ENCODE peak calls at places on chromosomes 16 and 17, in eight cellular contexts. Z, V, M, Y, F, H, G and T are unnamed samples.
A peak's percentile ranks its signal among the peaks of the same experiment; 100 is the strongest.

GRCh38 chr17:61179316-61179715 is 220.3 kb upstream of the TBX2 start:
- DNase-seq in Z (no peak), V (no peak), M (no peak), Y (no peak), F (no peak), H (no peak), G (peak; percentile 83), T (no peak)

GRCh38 chr17:37068266-37068665 is 119.5 kb downstream of the AATF start:
- DNase-seq in Z (peak; percentile 35), V (no peak), M (no peak), Y (no peak), F (no peak), H (no peak), G (no peak), T (no peak)

GRCh38 chr17:2170023-2170422 is 115.1 kb downstream of the HIC1 start:
- DNase-seq in Z (no peak), V (peak; percentile 58), M (peak; percentile 35), Y (no peak), F (no peak), H (no peak), G (peak; percentile 35), T (peak; percentile 39)

GRCh38 chr17:45812102-45812501 is 28.0 kb downstream of the CRHR1 start:
- DNase-seq in Z (no peak), V (no peak), M (no peak), Y (no peak), F (no peak), H (no peak), G (peak; percentile 29), T (no peak)

GRCh38 chr17:28053044-28053670 is 10.7 kb downstream of the NLK start:
- DNase-seq in Z (no peak), V (no peak), M (no peak), Y (no peak), F (no peak), H (no peak), G (no peak), T (no peak)

GRCh38 chr17:79183221-79184158 is 108.9 kb downstream of the ENGASE start:
- DNase-seq in Z (no peak), V (peak; percentile 82), M (no peak), Y (no peak), F (no peak), H (peak; percentile 91), G (no peak), T (no peak)

GRCh38 chr17:46978489-46979022 is 497 bp downstream of the RPRML start:
- DNase-seq in Z (no peak), V (peak; percentile 64), M (no peak), Y (no peak), F (no peak), H (peak; percentile 64), G (no peak), T (no peak)

GRCh38 chr16:19718624-19718965 is 524 bp downstream of the IQCK start:
- DNase-seq in Z (no peak), V (no peak), M (no peak), Y (no peak), F (no peak), H (no peak), G (no peak), T (no peak)

GRCh38 chr17:68460715-68461114 is 3.4 kb upstream of the WIPI1 start:
- DNase-seq in Z (no peak), V (no peak), M (no peak), Y (no peak), F (no peak), H (no peak), G (no peak), T (no peak)

GRCh38 chr16:2022723-2023097 is 3.1 kb downstream of the NPW start:
- DNase-seq in Z (no peak), V (no peak), M (no peak), Y (no peak), F (no peak), H (peak; percentile 88), G (no peak), T (no peak)

GRCh38 chr17:41962768-41963434 is 3.7 kb upstream of the CNP start:
- DNase-seq in Z (peak; percentile 80), V (peak; percentile 88), M (peak; percentile 90), Y (no peak), F (no peak), H (peak; percentile 87), G (peak; percentile 74), T (peak; percentile 81)

GRCh38 chr17:50891577-50891989 is 25.4 kb upstream of the TOB1 start:
- DNase-seq in Z (no peak), V (no peak), M (no peak), Y (no peak), F (no peak), H (no peak), G (no peak), T (no peak)

GRCh38 chr16:66859397-66860068 is 15.3 kb downstream of the CA7 start:
- DNase-seq in Z (no peak), V (no peak), M (no peak), Y (no peak), F (no peak), H (no peak), G (no peak), T (no peak)

GRCh38 chr16:81283044-81283443 is 31.7 kb upstream of the GAN start:
- DNase-seq in Z (no peak), V (no peak), M (no peak), Y (no peak), F (no peak), H (no peak), G (no peak), T (no peak)

GRCh38 chr16:53756329-53756996 is 52.5 kb downstream of the FTO start:
- DNase-seq in Z (no peak), V (no peak), M (no peak), Y (no peak), F (no peak), H (no peak), G (peak; percentile 87), T (no peak)

GRCh38 chr16:70661918-70662641 is 15.7 kb downstream of the IL34 start:
- DNase-seq in Z (no peak), V (no peak), M (peak; percentile 83), Y (no peak), F (no peak), H (peak; percentile 45), G (no peak), T (no peak)

GRCh38 chr17:40956401-40957254 is 10.1 kb downstream of the KRT39 start:
- DNase-seq in Z (no peak), V (no peak), M (no peak), Y (no peak), F (no peak), H (no peak), G (peak; percentile 100), T (no peak)

GRCh38 chr16:66619534-66620418 is 15.3 kb downstream of the CMTM3 start:
- DNase-seq in Z (no peak), V (no peak), M (no peak), Y (no peak), F (no peak), H (no peak), G (no peak), T (no peak)

GRCh38 chr17:66275651-66276050 is 26.8 kb upstream of the PRKCA start:
- DNase-seq in Z (peak; percentile 42), V (no peak), M (no peak), Y (no peak), F (no peak), H (no peak), G (peak; percentile 80), T (no peak)

GRCh38 chr17:66211047-66211810 is 18.0 kb downstream of the APOH start:
- DNase-seq in Z (no peak), V (no peak), M (no peak), Y (no peak), F (no peak), H (no peak), G (no peak), T (no peak)

GRCh38 chr17:32795339-32795979 is 81.5 kb downstream of the MYO1D start:
- DNase-seq in Z (no peak), V (no peak), M (no peak), Y (no peak), F (no peak), H (no peak), G (no peak), T (peak; percentile 55)

GRCh38 chr17:63820963-63821561 is 6.2 kb upstream of the PSMC5 start:
- DNase-seq in Z (no peak), V (no peak), M (no peak), Y (no peak), F (no peak), H (no peak), G (no peak), T (no peak)
- TF ChIP-seq POLR2AphosphoS5 in Z (no peak), V (peak; percentile 62), M (no peak), Y (peak; percentile 56), F (no peak), H (peak; percentile 23), G (no peak), T (no peak)

DNA sequence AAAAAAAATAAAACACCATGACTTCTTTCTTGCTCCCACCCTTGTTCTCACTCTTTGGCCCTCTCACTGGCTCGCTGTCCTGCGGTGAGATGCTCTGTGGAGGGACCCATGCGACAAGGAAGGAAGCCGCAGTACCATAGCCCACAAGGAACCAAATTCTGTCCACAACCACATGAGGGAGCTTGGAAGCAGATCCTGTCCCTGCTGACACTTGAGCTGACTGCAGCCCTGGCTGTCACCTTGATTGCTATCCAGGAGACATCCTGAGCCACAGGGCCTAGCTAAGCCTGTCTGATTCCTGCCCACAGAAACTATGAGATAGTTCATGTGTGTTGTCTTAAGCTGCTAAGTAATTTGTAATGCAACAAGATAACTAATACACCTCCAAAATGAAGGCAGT is 4.8 kb upstream of the MT2A start:
- DNase-seq in Z (peak; percentile 61), V (no peak), M (no peak), Y (no peak), F (no peak), H (peak; percentile 67), G (peak; percentile 86), T (peak; percentile 54)
- TF ChIP-seq EP300 in Z (no peak), V (no peak), M (no peak), Y (no peak), F (no peak), H (no peak), G (no peak), T (no peak)

GRCh38 chr17:19263621-19264010 is 26.4 kb downstream of the EPN2 start:
- DNase-seq in Z (no peak), V (no peak), M (peak; percentile 89), Y (no peak), F (no peak), H (no peak), G (no peak), T (no peak)

GRCh38 chr17:19265755-19266154 is 28.6 kb downstream of the EPN2 start:
- DNase-seq in Z (no peak), V (no peak), M (no peak), Y (no peak), F (no peak), H (no peak), G (no peak), T (no peak)

GRCh38 chr17:19262650-19263620 is 25.8 kb downstream of the EPN2 start:
- DNase-seq in Z (no peak), V (no peak), M (peak; percentile 52), Y (no peak), F (no peak), H (no peak), G (no peak), T (no peak)

GRCh38 chr17:19264277-19264676 is 27.1 kb downstream of the EPN2 start:
- DNase-seq in Z (no peak), V (no peak), M (no peak), Y (no peak), F (no peak), H (no peak), G (no peak), T (no peak)

GRCh38 chr17:19264681-19265080 is 27.5 kb downstream of the EPN2 start:
- DNase-seq in Z (no peak), V (no peak), M (no peak), Y (no peak), F (no peak), H (no peak), G (no peak), T (no peak)
- TF ChIP-seq POLR2AphosphoS5 in Z (no peak), V (no peak), M (no peak), Y (no peak), F (no peak), H (no peak), G (no peak), T (no peak)

GRCh38 chr17:71790791-71791190 is 330.0 kb upstream of the SOX9 start:
- DNase-seq in Z (no peak), V (no peak), M (no peak), Y (no peak), F (no peak), H (no peak), G (no peak), T (no peak)
- TF ChIP-seq EP300 in Z (no peak), V (no peak), M (no peak), Y (no peak), F (no peak), H (no peak), G (no peak), T (no peak)